ENCODE peak calls at places on chromosome 18, in five cellular contexts. V is mammary epithelial cell, U is A549, X is IMR-90, L is RWPE2. F is an unnamed sample.

GRCh38 chr18:61893304-61893970 is 630 bp upstream of the RNF152 start:
- DNase-seq in X (peak; percentile 61), L (peak; percentile 52), V (peak; percentile 37), U (peak; percentile 13), F (peak; percentile 50)

GRCh38 chr18:46718501-46719341 is 38.1 kb downstream of the ST8SIA5 start:
- DNase-seq in X (peak; percentile 68), L (no peak), V (peak; percentile 3), U (no peak), F (no peak)

GRCh38 chr18:37654034-37654433 is 88.4 kb upstream of the CELF4 start:
- DNase-seq in L (no peak), U (no peak), X (no peak), V (no peak), F (no peak)

GRCh38 chr18:78788161-78788560 is 191.5 kb upstream of the SALL3 start:
- DNase-seq in V (no peak), U (no peak), L (no peak), X (no peak), F (no peak)

GRCh38 chr18:38751897-38752296 is 1186.3 kb upstream of the CELF4 start:
- DNase-seq in L (no peak), X (no peak), U (no peak), V (peak; percentile 45), F (peak; percentile 71)

GRCh38 chr18:27377251-27377650 is 192.1 kb upstream of the CHST9 start:
- DNase-seq in L (no peak), U (no peak), V (peak; percentile 92), X (no peak), F (peak; percentile 50)

GRCh38 chr18:52082250-52082649 is 257.7 kb upstream of the DCC start:
- DNase-seq in U (no peak), V (no peak), L (no peak), X (no peak), F (no peak)

GRCh38 chr18:79601234-79601633 is 78.4 kb upstream of the CTDP1 start:
- DNase-seq in X (no peak), U (no peak), L (no peak), V (no peak), F (no peak)

GRCh38 chr18:74529811-74530583 is 4.3 kb upstream of the CNDP1 start:
- DNase-seq in X (no peak), U (no peak), L (no peak), V (no peak), F (no peak)

GRCh38 chr18:36394486-36394885 is 97.0 kb downstream of the FHOD3 start:
- DNase-seq in X (no peak), U (no peak), V (peak; percentile 48), L (no peak), F (peak; percentile 85)

GRCh38 chr18:63823516-63824219 is 48.5 kb downstream of the SERPINB7 start:
- DNase-seq in X (peak; percentile 77), L (no peak), U (no peak), V (no peak), F (peak; percentile 51)

GRCh38 chr18:80197490-80197889 is 49.8 kb downstream of the PARD6G start:
- DNase-seq in U (no peak), V (no peak), L (no peak), X (peak; percentile 14), F (peak; percentile 28)

GRCh38 chr18:47150824-47151366 is 595 bp upstream of the HDHD2 start:
- DNase-seq in X (no peak), L (no peak), V (no peak), U (no peak), F (peak; percentile 2)

GRCh38 chr18:53219853-53220252 is 879.9 kb downstream of the DCC start:
- DNase-seq in U (no peak), X (no peak), V (no peak), L (no peak), F (peak; percentile 11)

GRCh38 chr18:8006979-8007378 is 439.9 kb downstream of the PTPRM start:
- DNase-seq in V (no peak), U (no peak), L (no peak), X (no peak), F (no peak)

GRCh38 chr18:26536032-26536431 is 12.3 kb downstream of the KCTD1 start:
- DNase-seq in U (no peak), V (peak; percentile 80), L (no peak), X (no peak), F (peak; percentile 64)

GRCh38 chr18:47680488-47680887 is 250.0 kb downstream of the SMAD2 start:
- DNase-seq in X (no peak), V (no peak), U (no peak), L (no peak), F (no peak)

GRCh38 chr18:79512461-79513380 is 117.0 kb downstream of the NFATC1 start:
- DNase-seq in V (no peak), X (no peak), L (peak; percentile 55), U (no peak), F (no peak)

GRCh38 chr18:62165583-62165982 is 21.3 kb downstream of the PIGN start:
- DNase-seq in X (no peak), L (no peak), V (no peak), U (no peak), F (peak; percentile 43)

GRCh38 chr18:30512872-30513271 is 529.7 kb downstream of the DSC3 start:
- DNase-seq in U (no peak), L (no peak), X (no peak), V (no peak), F (no peak)

GRCh38 chr18:46071615-46071893 is 506 bp downstream of the PSTPIP2 start:
- DNase-seq in L (no peak), X (no peak), V (no peak), U (no peak), F (no peak)

GRCh38 chr18:60826346-60826745 is 453.8 kb upstream of the MC4R start:
- DNase-seq in L (no peak), X (no peak), V (no peak), U (no peak), F (peak; percentile 8)

GRCh38 chr18:55265916-55266488 is 306.7 kb upstream of the CCDC68 start:
- DNase-seq in X (peak; percentile 27), U (no peak), V (peak; percentile 77), L (no peak), F (peak; percentile 46)

GRCh38 chr18:68733693-68734092 is 18.8 kb upstream of the TMX3 start:
- DNase-seq in V (no peak), X (peak; percentile 26), U (no peak), L (no peak), F (no peak)

GRCh38 chr18:32427084-32427933 is 43.4 kb downstream of the GAREM1 start:
- DNase-seq in L (no peak), U (no peak), V (no peak), X (no peak), F (no peak)

GRCh38 chr18:44325903-44326650 is 354.6 kb upstream of the SETBP1 start:
- DNase-seq in L (no peak), V (peak; percentile 40), X (peak; percentile 61), U (peak; percentile 0), F (peak; percentile 78)
- TF ChIP-seq CTCF in L (peak; percentile 69), V (peak; percentile 75), X (peak; percentile 30), U (no peak), F (peak; percentile 78)

GRCh38 chr18:6411367-6411766 is 3.3 kb downstream of the L3MBTL4 start:
- DNase-seq in L (no peak), U (no peak), V (no peak), X (no peak), F (no peak)

GRCh38 chr18:6414118-6414722 is 491 bp downstream of the L3MBTL4 start:
- DNase-seq in L (no peak), V (peak; percentile 7), U (no peak), X (no peak), F (no peak)

GRCh38 chr18:6413554-6414117 is 1.1 kb downstream of the L3MBTL4 start:
- DNase-seq in V (no peak), U (no peak), X (no peak), L (no peak), F (no peak)

GRCh38 chr18:6414723-6415362 is at the start of gene L3MBTL4:
- DNase-seq in X (no peak), V (peak; percentile 21), U (no peak), L (no peak), F (no peak)

DNA sequence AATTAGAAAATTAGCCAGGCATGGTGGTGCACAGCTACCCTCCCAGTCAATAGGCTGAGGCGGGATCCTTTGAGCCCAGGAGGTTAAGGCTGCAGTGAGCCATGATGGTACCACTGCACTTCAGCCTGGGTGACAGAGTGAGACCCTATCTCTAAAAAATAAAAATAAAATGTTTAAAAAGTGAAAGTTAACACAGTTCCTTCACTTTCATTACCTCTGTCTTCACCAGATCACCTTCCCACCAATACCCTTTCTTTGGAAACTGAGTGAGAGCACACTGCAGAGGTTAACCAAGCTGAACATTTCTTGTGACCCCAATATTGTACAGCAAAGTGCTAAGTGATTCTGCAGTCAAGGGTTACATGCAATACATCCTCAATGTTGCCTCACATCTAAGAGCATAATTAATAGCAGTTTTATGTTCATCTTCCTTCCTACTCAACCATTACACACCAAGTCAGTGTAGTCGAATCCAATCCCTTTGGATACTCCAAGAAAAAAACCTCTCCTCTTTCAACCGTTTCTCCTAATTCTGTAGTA is 1.7 kb downstream of the L3MBTL4 start:
- DNase-seq in L (no peak), X (no peak), V (no peak), U (no peak), F (no peak)
- H3K4me3 ChIP-seq in L (no peak overlapping the region), X (no peak overlapping the region), V (no peak overlapping the region), U (no peak overlapping the region), F (no peak overlapping the region)

GRCh38 chr18:34225218-34225553 is 473 bp upstream of the NOL4 start:
- DNase-seq in L (no peak), X (no peak), U (no peak), V (no peak), F (no peak)

GRCh38 chr18:34223164-34223892 is 1.4 kb downstream of the NOL4 start:
- DNase-seq in X (no peak), V (peak; percentile 6), L (no peak), U (no peak), F (peak; percentile 1)

GRCh38 chr18:34222396-34223163 is 2.1 kb downstream of the NOL4 start:
- DNase-seq in U (no peak), V (peak; percentile 38), L (no peak), X (no peak), F (peak; percentile 25)

GRCh38 chr18:34223893-34224422 is 755 bp downstream of the NOL4 start:
- DNase-seq in X (no peak), U (no peak), V (no peak), L (no peak), F (no peak)

GRCh38 chr18:34224423-34225217 is at the start of gene NOL4:
- DNase-seq in V (peak; percentile 39), X (no peak), L (no peak), U (no peak), F (peak; percentile 58)
- TF ChIP-seq CTCF in V (peak; percentile 33), X (no peak), L (peak; percentile 31), U (no peak), F (peak; percentile 74)

GRCh38 chr18:76459312-76459686 is 35.7 kb downstream of the ZNF516 start:
- DNase-seq in L (no peak), V (no peak), X (no peak), U (no peak), F (no peak)

GRCh38 chr18:76458522-76459311 is 36.3 kb downstream of the ZNF516 start:
- DNase-seq in X (no peak), U (no peak), V (no peak), L (no peak), F (no peak)

GRCh38 chr18:76460482-76460881 is 34.6 kb downstream of the ZNF516 start:
- DNase-seq in U (no peak), X (peak; percentile 34), V (no peak), L (no peak), F (no peak)

GRCh38 chr18:76461148-76461547 is 33.9 kb downstream of the ZNF516 start:
- DNase-seq in X (no peak), V (no peak), L (no peak), U (no peak), F (no peak)

GRCh38 chr18:76459687-76460350 is 35.2 kb downstream of the ZNF516 start:
- DNase-seq in X (peak; percentile 100), U (peak; percentile 69), V (peak; percentile 99), L (peak; percentile 95), F (peak; percentile 99)
- H3K4me3 ChIP-seq in X (no peak overlapping the region), U (no peak overlapping the region), V (peak overlapping the region; percentile 18), L (no peak overlapping the region), F (no peak overlapping the region)

GRCh38 chr18:13112982-13113381 is 105.6 kb upstream of the LDLRAD4 start:
- DNase-seq in U (no peak), L (no peak), V (peak; percentile 32), X (peak; percentile 51), F (peak; percentile 17)
- TF ChIP-seq CTCF in U (no peak), L (peak; percentile 12), V (peak; percentile 42), X (peak; percentile 46), F (peak; percentile 20)

F was measured in epithelial cell of esophagus.